ENCODE peak calls at places on chromosomes 13 and 19, in seven cellular contexts. B, O, G, L, Q, A and F are unnamed samples.

GRCh38 chr13:45678282-45678681 is 23.8 kb upstream of the CBY2 start:
- DNase-seq in Q (no peak), L (no peak), B (peak; percentile 54), O (no peak), G (no peak), A (no peak), F (no peak)

GRCh38 chr19:14113762-14114414 is 3.7 kb downstream of the PRKACA start:
- DNase-seq in Q (peak; percentile 62), A (peak; percentile 50), B (peak; percentile 71), L (no peak), G (peak; percentile 54), O (no peak), F (no peak)

GRCh38 chr19:37329686-37330085 is 41.2 kb upstream of the ZNF527 start:
- DNase-seq in G (no peak), L (no peak), A (no peak), B (peak; percentile 76), Q (no peak), O (no peak), F (no peak)

GRCh38 chr13:29436291-29436690 is 159.2 kb downstream of the SLC7A1 start:
- DNase-seq in A (no peak), O (no peak), G (no peak), Q (no peak), B (no peak), L (no peak), F (no peak)

GRCh38 chr19:37953125-37953524 is 46.1 kb downstream of the SIPA1L3 start:
- DNase-seq in B (no peak), L (no peak), A (no peak), O (no peak), G (no peak), Q (no peak), F (no peak)

GRCh38 chr19:33186835-33187540 is 7.1 kb upstream of the LRP3 start:
- DNase-seq in O (peak; percentile 48), A (no peak), B (peak; percentile 38), Q (no peak), G (no peak), L (no peak), F (no peak)

GRCh38 chr19:47663911-47664771 is 49.1 kb upstream of the EHD2 start:
- DNase-seq in Q (peak; percentile 48), L (peak; percentile 86), G (no peak), O (peak; percentile 82), B (no peak), A (no peak), F (peak; percentile 81)

GRCh38 chr13:78102121-78102677 is 183.6 kb upstream of the EDNRB start:
- DNase-seq in L (peak; percentile 62), A (no peak), Q (no peak), B (no peak), O (no peak), G (peak; percentile 15), F (peak; percentile 28)

GRCh38 chr13:107867701-107868661 is 347.4 kb downstream of the LIG4 start:
- DNase-seq in G (peak; percentile 6), B (peak; percentile 89), Q (peak; percentile 22), A (no peak), L (no peak), O (no peak), F (peak; percentile 85)

GRCh38 chr19:17296278-17296677 is 6.9 kb downstream of the ABHD8 start:
- DNase-seq in O (no peak), L (no peak), A (no peak), Q (no peak), G (no peak), B (no peak), F (no peak)

GRCh38 chr19:1837625-1838105 is 10.6 kb downstream of the REXO1 start:
- DNase-seq in Q (peak; percentile 48), O (peak; percentile 48), L (no peak), A (peak; percentile 37), G (no peak), B (peak; percentile 93), F (no peak)

GRCh38 chr13:107348931-107349330 is 781.0 kb upstream of the ARGLU1 start:
- DNase-seq in L (no peak), G (no peak), B (no peak), O (no peak), Q (no peak), A (no peak), F (no peak)

GRCh38 chr13:103960011-103960410 is 893.8 kb upstream of the SLC10A2 start:
- DNase-seq in Q (no peak), L (no peak), O (no peak), A (no peak), B (no peak), G (no peak), F (no peak)

GRCh38 chr13:103961129-103961528 is 894.9 kb upstream of the SLC10A2 start:
- DNase-seq in A (no peak), G (no peak), O (no peak), L (no peak), B (no peak), Q (no peak), F (no peak)

GRCh38 chr13:103961784-103962183 is 895.6 kb upstream of the SLC10A2 start:
- DNase-seq in Q (no peak), A (no peak), B (no peak), G (no peak), O (no peak), L (no peak), F (no peak)

DNA sequence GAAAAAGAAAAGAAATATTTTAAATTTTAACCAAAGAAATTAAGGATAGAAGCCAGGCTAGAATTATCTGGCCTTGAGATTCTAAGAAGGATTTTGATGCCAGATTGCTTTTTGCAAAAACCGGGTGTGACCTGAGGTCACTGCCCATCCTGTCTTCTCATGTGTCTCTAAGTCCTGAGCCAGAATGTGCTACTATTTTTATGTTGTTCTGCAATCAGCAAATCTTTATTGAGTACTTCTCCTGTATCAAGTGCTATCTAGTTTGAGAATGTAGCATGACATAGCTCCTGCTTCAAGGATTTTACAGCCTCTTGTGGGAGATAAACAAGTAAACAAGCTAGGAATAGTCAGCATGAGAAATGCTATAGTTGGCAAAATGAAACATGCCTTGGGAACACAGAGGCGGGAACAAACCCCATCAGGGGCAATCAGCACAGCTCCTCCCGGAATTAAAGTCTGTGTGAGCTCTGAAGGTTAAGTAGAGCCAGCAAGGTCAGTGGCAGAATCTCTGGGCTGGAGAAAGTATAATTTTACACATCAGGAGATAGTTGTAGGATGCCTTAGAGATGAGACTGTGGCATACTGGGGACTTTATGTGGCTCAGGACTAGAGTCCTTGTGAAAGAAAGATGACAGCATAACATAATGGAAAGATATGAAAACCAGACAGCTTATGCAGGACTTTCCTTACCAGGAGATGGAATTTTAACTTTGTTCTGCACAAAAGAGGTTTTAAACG is 899.5 kb upstream of the SLC10A2 start:
- DNase-seq in A (no peak), Q (no peak), G (no peak), O (no peak), B (no peak), L (no peak), F (no peak)
- H3K4me3 ChIP-seq in A (no peak overlapping the region), Q (no peak overlapping the region), G (no peak overlapping the region), O (no peak overlapping the region), B (no peak overlapping the region), L (no peak overlapping the region), F (no peak overlapping the region)

DNA sequence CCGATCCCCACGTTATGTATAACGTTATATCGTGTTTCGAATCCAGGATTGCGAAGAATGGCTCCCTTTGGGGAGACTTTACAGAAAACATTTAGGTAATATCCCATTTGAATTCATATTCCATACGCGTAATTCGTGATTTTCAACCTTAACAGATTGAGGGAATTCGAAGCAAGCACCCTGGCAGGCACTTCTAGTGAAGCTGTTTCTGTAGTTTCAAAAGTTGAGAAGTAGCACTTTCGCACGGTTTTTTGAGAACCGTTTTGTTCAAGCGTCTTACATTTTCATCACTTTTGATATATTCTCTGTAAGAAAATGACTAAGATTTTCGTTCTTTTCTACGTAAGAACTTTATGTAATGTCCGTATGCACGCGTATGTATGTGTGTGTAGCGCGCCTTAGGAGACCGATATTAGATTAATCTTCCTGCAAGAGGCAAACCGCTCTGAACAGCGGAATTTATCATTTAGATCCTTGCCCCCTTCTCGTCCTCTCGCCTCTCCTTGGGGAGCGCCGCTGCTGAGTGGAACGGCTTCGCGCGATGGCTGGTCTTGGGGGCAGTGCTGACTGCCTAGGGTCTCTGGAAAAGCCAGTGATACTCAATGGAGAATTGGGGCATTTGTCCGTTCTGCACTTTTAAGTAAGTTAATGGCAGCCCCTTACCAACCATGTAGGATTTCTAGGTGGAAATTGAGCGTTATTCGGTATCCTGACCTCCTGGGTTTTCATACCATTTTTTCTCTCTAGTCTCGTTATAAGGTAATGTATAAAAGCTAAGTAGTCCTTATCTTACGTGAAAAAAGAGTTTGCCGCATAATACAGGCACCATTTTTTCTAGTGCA is 4.8 kb downstream of the MAB21L1 start:
- DNase-seq in L (no peak), Q (no peak), O (no peak), B (peak; percentile 60), G (no peak), A (no peak), F (no peak)
- H3K27me3 ChIP-seq in L (no peaks in the 10 kb centered on the region), Q (no peaks in the 10 kb centered on the region), O (peaks cover 28% of the 10 kb centered on the region), B (peaks cover 80% of the 10 kb centered on the region), G (no peaks in the 10 kb centered on the region), A (peaks cover 18% of the 10 kb centered on the region), F (peaks cover 37% of the 10 kb centered on the region)

DNA sequence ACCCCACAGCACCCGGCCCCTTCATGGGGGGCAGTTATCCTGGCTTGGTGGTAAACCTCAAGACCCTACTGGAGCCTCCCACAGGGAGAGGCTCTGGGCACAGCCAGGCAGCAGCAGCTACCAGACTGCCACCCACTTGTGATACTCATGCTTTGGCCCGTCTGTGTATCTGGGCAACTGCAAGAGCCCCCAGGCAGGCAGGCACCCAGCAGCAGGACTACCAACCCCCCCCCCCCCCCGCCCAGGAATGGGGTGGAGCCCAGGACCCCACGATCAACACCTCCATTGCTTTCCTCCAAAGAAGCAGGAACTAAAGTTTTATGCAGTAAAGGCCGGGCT is 896 bp upstream of the LYL1 start:
- DNase-seq in O (no peak), G (no peak), A (no peak), Q (no peak), B (no peak), L (no peak), F (no peak)
- H3K4me3 ChIP-seq in O (no peak overlapping the region), G (no peak overlapping the region), A (peak overlapping the region; percentile 44), Q (no peak overlapping the region), B (no peak overlapping the region), L (no peak overlapping the region), F (no peak overlapping the region)

GRCh38 chr13:99992912-99993311 is 11.3 kb downstream of the ZIC2 start:
- DNase-seq in A (no peak), L (no peak), B (no peak), O (no peak), Q (no peak), G (no peak), F (no peak)
- H3K27me3 ChIP-seq in A (peaks cover 61% of the 10 kb centered on the region), L (peaks cover 13% of the 10 kb centered on the region), B (peaks cover 51% of the 10 kb centered on the region), O (peaks cover 65% of the 10 kb centered on the region), Q (peaks cover 97% of the 10 kb centered on the region), G (peaks cover 100% of the 10 kb centered on the region), F (peaks cover 7% of the 10 kb centered on the region)

GRCh38 chr13:48315981-48316380 is 12.4 kb downstream of the RB1 start:
- DNase-seq in A (no peak), L (no peak), B (no peak), O (no peak), G (peak; percentile 21), Q (no peak), F (peak; percentile 8)

GRCh38 chr13:48318014-48318713 is 14.6 kb downstream of the RB1 start:
- DNase-seq in G (peak; percentile 23), Q (no peak), O (no peak), A (no peak), L (no peak), B (no peak), F (no peak)

GRCh38 chr13:48317511-48317981 is 14.0 kb downstream of the RB1 start:
- DNase-seq in L (no peak), B (no peak), O (no peak), G (no peak), Q (no peak), A (no peak), F (peak; percentile 66)

GRCh38 chr13:48318714-48319457 is 15.3 kb downstream of the RB1 start:
- DNase-seq in B (no peak), A (peak; percentile 26), O (peak; percentile 30), G (peak; percentile 24), Q (peak; percentile 29), L (no peak), F (peak; percentile 78)

GRCh38 chr13:48316826-48317510 is 13.4 kb downstream of the RB1 start:
- DNase-seq in G (peak; percentile 22), L (no peak), B (no peak), Q (no peak), O (no peak), A (no peak), F (peak; percentile 75)
- H3K4me3 ChIP-seq in G (no peak overlapping the region), L (no peak overlapping the region), B (no peak overlapping the region), Q (no peak overlapping the region), O (no peak overlapping the region), A (no peak overlapping the region), F (peak overlapping the region; percentile 40)